ENCODE peak calls at places on chromosomes 13 and 19, in seven cellular contexts. O is NCI-H1417, G is esophagus squamous epithelium, U is astrocyte of the spinal cord, L is GM23248, C is heart left ventricle, Z is amniotic stem cell. N is an unnamed sample.

GRCh38 chr13:53191091-53191490 is 162.5 kb downstream of the OLFM4 start:
- DNase-seq in U (no peak), Z (no peak), C (no peak), L (peak), G (no peak), O (no peak), N (no peak)

GRCh38 chr19:2477732-2478191 is 1.8 kb downstream of the GADD45B start:
- DNase-seq in O (no peak), L (peak), U (peak), G (no peak), C (peak), Z (no peak), N (peak)

GRCh38 chr19:2491130-2491801 is 15.3 kb downstream of the GADD45B start:
- DNase-seq in G (no peak), C (no peak), U (peak), O (peak), L (peak), Z (no peak), N (peak)

GRCh38 chr19:10742494-10742893 is 24.6 kb downstream of the DNM2 start:
- DNase-seq in L (no peak), Z (no peak), C (no peak), U (no peak), O (no peak), G (no peak), N (no peak)

GRCh38 chr13:44181938-44182337 is 191.7 kb upstream of the SERP2 start:
- DNase-seq in C (no peak), U (peak), L (no peak), Z (no peak), O (no peak), G (no peak), N (no peak)

GRCh38 chr19:7968796-7969559 is 25.5 kb upstream of the TIMM44 start:
- DNase-seq in U (no peak), C (peak), Z (no peak), O (no peak), L (peak), G (no peak), N (peak)

GRCh38 chr19:48295458-48295857 is 25.6 kb downstream of the ZNF114 start:
- DNase-seq in U (no peak), C (no peak), O (no peak), G (no peak), Z (no peak), L (no peak), N (no peak)

GRCh38 chr19:47901370-47901769 is 15.3 kb upstream of the SULT2A1 start:
- DNase-seq in G (no peak), O (no peak), U (no peak), L (no peak), Z (no peak), C (no peak), N (no peak)

GRCh38 chr13:27793377-27794074 is 1.2 kb downstream of the GSX1 start:
- DNase-seq in U (no peak), C (no peak), Z (no peak), O (no peak), L (no peak), G (no peak), N (no peak)

GRCh38 chr13:108917581-108917980 is 288.2 kb downstream of the MYO16 start:
- DNase-seq in Z (no peak), O (no peak), U (peak), L (peak), C (no peak), G (no peak), N (peak)

GRCh38 chr13:99522288-99522687 is 21.0 kb downstream of the TM9SF2 start:
- DNase-seq in L (peak), G (no peak), U (no peak), C (no peak), Z (no peak), O (no peak), N (no peak)

GRCh38 chr19:18023596-18024212 is 15.7 kb downstream of the ARRDC2 start:
- DNase-seq in O (no peak), C (peak), L (no peak), Z (no peak), G (peak), U (peak), N (no peak)

GRCh38 chr13:101919541-101920306 is 467.2 kb downstream of the ITGBL1 start:
- DNase-seq in U (peak), O (peak), C (peak), Z (no peak), G (no peak), L (peak), N (peak)

GRCh38 chr13:50149932-50150331 is 134.7 kb downstream of the KCNRG start:
- DNase-seq in U (no peak), L (no peak), C (no peak), G (no peak), O (peak), Z (no peak), N (no peak)

GRCh38 chr13:43766766-43767165 is 20.0 kb downstream of the ENOX1 start:
- DNase-seq in Z (no peak), L (no peak), C (peak), O (peak), G (no peak), U (no peak), N (no peak)

GRCh38 chr19:19627716-19628498 is at the start of gene LPAR2:
- DNase-seq in Z (no peak), L (peak), O (peak), U (no peak), G (no peak), C (no peak), N (no peak)

N was measured in myocyte.